ENCODE peak calls at places on chromosomes 5 and 9, in nine cellular contexts. One of them, this sample, is unnamed.

GRCh38 chr5:74131256-74131655 is 505.3 kb downstream of the ARHGEF28 start:
- DNase-seq in transverse colon: no peak
- DNase-seq in CD8-positive, alpha-beta T cell: no peak
- DNase-seq in MCF 10A: no peak
- DNase-seq in OCI-LY7: no peak
- DNase-seq in pancreas: no peak
- DNase-seq in psoas muscle: no peak
- DNase-seq in lower leg skin: no peak
- DNase-seq in bronchial epithelial cell: no peak
- DNase-seq in this sample: no peak

GRCh38 chr9:137733429-137733828 is 114.6 kb downstream of the EHMT1 start:
- DNase-seq in psoas muscle: no peak
- DNase-seq in OCI-LY7: no peak
- DNase-seq in pancreas: no peak
- DNase-seq in bronchial epithelial cell: no peak
- DNase-seq in transverse colon: no peak
- DNase-seq in lower leg skin: no peak
- DNase-seq in CD8-positive, alpha-beta T cell: no peak
- DNase-seq in MCF 10A: no peak
- DNase-seq in this sample: no peak

GRCh38 chr9:17005085-17005484 is 129.8 kb upstream of the CNTLN start:
- DNase-seq in transverse colon: peak; percentile 60
- DNase-seq in lower leg skin: no peak
- DNase-seq in CD8-positive, alpha-beta T cell: no peak
- DNase-seq in pancreas: peak; percentile 63
- DNase-seq in psoas muscle: peak; percentile 60
- DNase-seq in OCI-LY7: no peak
- DNase-seq in MCF 10A: no peak
- DNase-seq in bronchial epithelial cell: peak; percentile 37
- DNase-seq in this sample: no peak

GRCh38 chr5:56827043-56827442 is 11.7 kb downstream of the MAP3K1 start:
- DNase-seq in bronchial epithelial cell: no peak
- DNase-seq in lower leg skin: no peak
- DNase-seq in transverse colon: no peak
- DNase-seq in OCI-LY7: peak; percentile 43
- DNase-seq in psoas muscle: no peak
- DNase-seq in pancreas: no peak
- DNase-seq in MCF 10A: no peak
- DNase-seq in CD8-positive, alpha-beta T cell: no peak
- DNase-seq in this sample: no peak

GRCh38 chr9:89684912-89685636 is 80.3 kb downstream of the GADD45G start:
- DNase-seq in transverse colon: no peak
- DNase-seq in bronchial epithelial cell: no peak
- DNase-seq in CD8-positive, alpha-beta T cell: no peak
- DNase-seq in MCF 10A: no peak
- DNase-seq in pancreas: no peak
- DNase-seq in psoas muscle: peak; percentile 81
- DNase-seq in OCI-LY7: no peak
- DNase-seq in lower leg skin: no peak
- DNase-seq in this sample: no peak

GRCh38 chr5:64693636-64694035 is 3.3 kb downstream of the SHISAL2B start:
- DNase-seq in lower leg skin: no peak
- DNase-seq in OCI-LY7: no peak
- DNase-seq in pancreas: no peak
- DNase-seq in bronchial epithelial cell: peak; percentile 51
- DNase-seq in CD8-positive, alpha-beta T cell: no peak
- DNase-seq in psoas muscle: no peak
- DNase-seq in transverse colon: no peak
- DNase-seq in MCF 10A: peak; percentile 16
- DNase-seq in this sample: no peak

GRCh38 chr9:75658301-75658919 is 232.1 kb upstream of the PCSK5 start:
- DNase-seq in psoas muscle: no peak
- DNase-seq in OCI-LY7: no peak
- DNase-seq in bronchial epithelial cell: no peak
- DNase-seq in transverse colon: no peak
- DNase-seq in pancreas: no peak
- DNase-seq in MCF 10A: no peak
- DNase-seq in CD8-positive, alpha-beta T cell: no peak
- DNase-seq in lower leg skin: no peak
- DNase-seq in this sample: no peak

GRCh38 chr5:172178301-172179031 is 9.6 kb downstream of the STK10 start:
- DNase-seq in psoas muscle: no peak
- DNase-seq in OCI-LY7: peak; percentile 61
- DNase-seq in bronchial epithelial cell: no peak
- DNase-seq in pancreas: no peak
- DNase-seq in MCF 10A: no peak
- DNase-seq in CD8-positive, alpha-beta T cell: peak; percentile 62
- DNase-seq in lower leg skin: no peak
- DNase-seq in transverse colon: no peak
- DNase-seq in this sample: peak; percentile 79

GRCh38 chr9:304519-305185 is 90.0 kb downstream of the DOCK8 start:
- DNase-seq in MCF 10A: peak; percentile 57
- DNase-seq in CD8-positive, alpha-beta T cell: no peak
- DNase-seq in bronchial epithelial cell: peak; percentile 89
- DNase-seq in transverse colon: no peak
- DNase-seq in OCI-LY7: no peak
- DNase-seq in lower leg skin: peak; percentile 23
- DNase-seq in psoas muscle: no peak
- DNase-seq in pancreas: no peak
- DNase-seq in this sample: no peak

GRCh38 chr9:119963258-119963797 is 594.1 kb upstream of the BRINP1 start:
- DNase-seq in pancreas: no peak
- DNase-seq in CD8-positive, alpha-beta T cell: no peak
- DNase-seq in OCI-LY7: no peak
- DNase-seq in transverse colon: no peak
- DNase-seq in bronchial epithelial cell: no peak
- DNase-seq in MCF 10A: peak; percentile 17
- DNase-seq in psoas muscle: no peak
- DNase-seq in lower leg skin: no peak
- DNase-seq in this sample: no peak

GRCh38 chr5:126462239-126463014 is 39.2 kb downstream of the GRAMD2B start:
- DNase-seq in CD8-positive, alpha-beta T cell: no peak
- DNase-seq in pancreas: no peak
- DNase-seq in lower leg skin: no peak
- DNase-seq in MCF 10A: no peak
- DNase-seq in psoas muscle: no peak
- DNase-seq in transverse colon: no peak
- DNase-seq in OCI-LY7: no peak
- DNase-seq in bronchial epithelial cell: peak; percentile 72
- DNase-seq in this sample: peak; percentile 63

GRCh38 chr5:67182406-67182805 is 14.2 kb downstream of the CD180 start:
- DNase-seq in bronchial epithelial cell: peak; percentile 70
- DNase-seq in OCI-LY7: no peak
- DNase-seq in transverse colon: no peak
- DNase-seq in lower leg skin: peak; percentile 68
- DNase-seq in pancreas: no peak
- DNase-seq in CD8-positive, alpha-beta T cell: no peak
- DNase-seq in MCF 10A: peak; percentile 64
- DNase-seq in psoas muscle: peak; percentile 79
- DNase-seq in this sample: no peak

GRCh38 chr5:138495351-138495750 is 30.1 kb downstream of the EGR1 start:
- DNase-seq in lower leg skin: no peak
- DNase-seq in MCF 10A: no peak
- DNase-seq in pancreas: no peak
- DNase-seq in transverse colon: no peak
- DNase-seq in OCI-LY7: no peak
- DNase-seq in CD8-positive, alpha-beta T cell: no peak
- DNase-seq in psoas muscle: no peak
- DNase-seq in bronchial epithelial cell: peak; percentile 50
- DNase-seq in this sample: no peak

GRCh38 chr5:135020111-135020895 is 13.7 kb downstream of the PITX1 start:
- DNase-seq in lower leg skin: no peak
- DNase-seq in transverse colon: no peak
- DNase-seq in CD8-positive, alpha-beta T cell: no peak
- DNase-seq in OCI-LY7: no peak
- DNase-seq in pancreas: peak; percentile 24
- DNase-seq in MCF 10A: no peak
- DNase-seq in psoas muscle: peak; percentile 25
- DNase-seq in bronchial epithelial cell: no peak
- DNase-seq in this sample: no peak

GRCh38 chr5:6236170-6236793 is 142.1 kb downstream of the MED10 start:
- DNase-seq in MCF 10A: no peak
- DNase-seq in pancreas: no peak
- DNase-seq in psoas muscle: no peak
- DNase-seq in lower leg skin: no peak
- DNase-seq in CD8-positive, alpha-beta T cell: no peak
- DNase-seq in OCI-LY7: no peak
- DNase-seq in bronchial epithelial cell: peak; percentile 25
- DNase-seq in transverse colon: no peak
- DNase-seq in this sample: no peak

GRCh38 chr9:2241875-2242741 is 227.0 kb downstream of the SMARCA2 start:
- DNase-seq in bronchial epithelial cell: peak; percentile 65
- DNase-seq in psoas muscle: peak; percentile 83
- DNase-seq in CD8-positive, alpha-beta T cell: no peak
- DNase-seq in OCI-LY7: peak; percentile 89
- DNase-seq in transverse colon: peak; percentile 82
- DNase-seq in lower leg skin: peak; percentile 65
- DNase-seq in MCF 10A: peak; percentile 84
- DNase-seq in pancreas: peak; percentile 88
- DNase-seq in this sample: peak; percentile 89
- TF ChIP-seq CTCF in bronchial epithelial cell: peak; percentile 27
- TF ChIP-seq CTCF in psoas muscle: no peak
- TF ChIP-seq CTCF in CD8-positive, alpha-beta T cell: no peak
- TF ChIP-seq CTCF in OCI-LY7: no peak
- TF ChIP-seq CTCF in transverse colon: no peak
- TF ChIP-seq CTCF in lower leg skin: no peak
- TF ChIP-seq CTCF in MCF 10A: no peak
- TF ChIP-seq CTCF in pancreas: no peak
- TF ChIP-seq CTCF in this sample: no peak

GRCh38 chr9:6552033-6552737 is 93.3 kb downstream of the GLDC start:
- DNase-seq in CD8-positive, alpha-beta T cell: no peak
- DNase-seq in pancreas: no peak
- DNase-seq in lower leg skin: no peak
- DNase-seq in psoas muscle: no peak
- DNase-seq in transverse colon: no peak
- DNase-seq in MCF 10A: peak; percentile 66
- DNase-seq in bronchial epithelial cell: peak; percentile 21
- DNase-seq in OCI-LY7: no peak
- DNase-seq in this sample: no peak
- TF ChIP-seq CTCF in CD8-positive, alpha-beta T cell: no peak
- TF ChIP-seq CTCF in pancreas: no peak
- TF ChIP-seq CTCF in lower leg skin: no peak
- TF ChIP-seq CTCF in psoas muscle: no peak
- TF ChIP-seq CTCF in transverse colon: no peak
- TF ChIP-seq CTCF in MCF 10A: no peak
- TF ChIP-seq CTCF in bronchial epithelial cell: peak; percentile 24
- TF ChIP-seq CTCF in OCI-LY7: no peak
- TF ChIP-seq CTCF in this sample: no peak

GRCh38 chr9:135567311-135567710 is 5.8 kb downstream of the PAEP start:
- DNase-seq in bronchial epithelial cell: no peak
- DNase-seq in lower leg skin: no peak
- DNase-seq in pancreas: no peak
- DNase-seq in MCF 10A: no peak
- DNase-seq in transverse colon: no peak
- DNase-seq in psoas muscle: no peak
- DNase-seq in CD8-positive, alpha-beta T cell: no peak
- DNase-seq in OCI-LY7: no peak
- DNase-seq in this sample: no peak

GRCh38 chr9:135566552-135566951 is 5.0 kb downstream of the PAEP start:
- DNase-seq in bronchial epithelial cell: no peak
- DNase-seq in CD8-positive, alpha-beta T cell: no peak
- DNase-seq in OCI-LY7: no peak
- DNase-seq in lower leg skin: no peak
- DNase-seq in MCF 10A: peak; percentile 13
- DNase-seq in psoas muscle: no peak
- DNase-seq in pancreas: no peak
- DNase-seq in transverse colon: no peak
- DNase-seq in this sample: no peak

GRCh38 chr9:135565141-135565628 is 3.6 kb downstream of the PAEP start:
- DNase-seq in MCF 10A: no peak
- DNase-seq in OCI-LY7: no peak
- DNase-seq in CD8-positive, alpha-beta T cell: no peak
- DNase-seq in psoas muscle: no peak
- DNase-seq in lower leg skin: no peak
- DNase-seq in pancreas: no peak
- DNase-seq in transverse colon: no peak
- DNase-seq in bronchial epithelial cell: no peak
- DNase-seq in this sample: no peak

GRCh38 chr9:135563858-135564257 is 2.3 kb downstream of the PAEP start:
- DNase-seq in CD8-positive, alpha-beta T cell: no peak
- DNase-seq in pancreas: no peak
- DNase-seq in MCF 10A: no peak
- DNase-seq in lower leg skin: no peak
- DNase-seq in bronchial epithelial cell: no peak
- DNase-seq in psoas muscle: no peak
- DNase-seq in transverse colon: no peak
- DNase-seq in OCI-LY7: no peak
- DNase-seq in this sample: no peak

GRCh38 chr9:135565636-135566035 is 4.1 kb downstream of the PAEP start:
- DNase-seq in MCF 10A: no peak
- DNase-seq in lower leg skin: no peak
- DNase-seq in bronchial epithelial cell: no peak
- DNase-seq in OCI-LY7: no peak
- DNase-seq in psoas muscle: no peak
- DNase-seq in transverse colon: no peak
- DNase-seq in pancreas: no peak
- DNase-seq in CD8-positive, alpha-beta T cell: no peak
- DNase-seq in this sample: no peak
- TF ChIP-seq CTCF in MCF 10A: no peak
- TF ChIP-seq CTCF in lower leg skin: no peak
- TF ChIP-seq CTCF in bronchial epithelial cell: no peak
- TF ChIP-seq CTCF in OCI-LY7: no peak
- TF ChIP-seq CTCF in psoas muscle: no peak
- TF ChIP-seq CTCF in transverse colon: no peak
- TF ChIP-seq CTCF in pancreas: no peak
- TF ChIP-seq CTCF in CD8-positive, alpha-beta T cell: no peak
- TF ChIP-seq CTCF in this sample: no peak

GRCh38 chr5:151058301-151058700 is 22.5 kb downstream of the TNIP1 start:
- DNase-seq in lower leg skin: no peak
- DNase-seq in MCF 10A: no peak
- DNase-seq in bronchial epithelial cell: no peak
- DNase-seq in transverse colon: no peak
- DNase-seq in pancreas: no peak
- DNase-seq in CD8-positive, alpha-beta T cell: no peak
- DNase-seq in psoas muscle: peak; percentile 25
- DNase-seq in OCI-LY7: no peak
- DNase-seq in this sample: no peak
- TF ChIP-seq CTCF in lower leg skin: no peak
- TF ChIP-seq CTCF in MCF 10A: no peak
- TF ChIP-seq CTCF in bronchial epithelial cell: peak; percentile 11
- TF ChIP-seq CTCF in transverse colon: no peak
- TF ChIP-seq CTCF in pancreas: no peak
- TF ChIP-seq CTCF in CD8-positive, alpha-beta T cell: no peak
- TF ChIP-seq CTCF in psoas muscle: no peak
- TF ChIP-seq CTCF in OCI-LY7: no peak
- TF ChIP-seq CTCF in this sample: peak; percentile 16

This sample was measured in GM12865.